ENCODE peak calls at places on chromosome 19, in six cellular contexts. I is effector memory CD4-positive, alpha-beta T cell; N is gastrocnemius medialis; C is cardiac fibroblast; S is CD8-positive, alpha-beta T cell; M is stromal cell of bone marrow. A is an unnamed sample.

GRCh38 chr19:34220472-34221063 is 33.8 kb upstream of the GARRE1 start:
- DNase-seq in I (peak), N (no peak), C (peak), S (peak), M (peak), A (no peak)

GRCh38 chr19:41871573-41872383 is 5.3 kb upstream of the CD79A start:
- DNase-seq in I (peak), N (no peak), C (no peak), S (peak), M (no peak), A (no peak)

GRCh38 chr19:50794074-50794777 is 4.0 kb downstream of the ACP4 start:
- DNase-seq in I (no peak), N (no peak), C (peak), S (no peak), M (no peak), A (no peak)

GRCh38 chr19:10006752-10007323 is 3.5 kb downstream of the COL5A3 start:
- DNase-seq in I (no peak), N (no peak), C (no peak), S (no peak), M (no peak), A (no peak)

GRCh38 chr19:53332484-53332883 is 1.1 kb upstream of the ZNF845 start:
- DNase-seq in I (no peak), N (no peak), C (no peak), S (no peak), M (no peak), A (no peak)

GRCh38 chr19:5572556-5573286 is 5.0 kb upstream of the TINCR start:
- DNase-seq in I (no peak), N (no peak), C (no peak), S (no peak), M (no peak), A (no peak)

GRCh38 chr19:39202998-39203355 is 1.1 kb downstream of the SYCN start:
- DNase-seq in I (no peak), N (no peak), C (no peak), S (no peak), M (no peak), A (no peak)

GRCh38 chr19:58098682-58098998 is 609 bp upstream of the ZSCAN18 start:
- DNase-seq in I (no peak), N (no peak), C (no peak), S (no peak), M (no peak), A (no peak)

GRCh38 chr19:35975608-35976214 is 19.3 kb upstream of the SDHAF1 start:
- DNase-seq in I (no peak), N (no peak), C (peak), S (no peak), M (no peak), A (no peak)

GRCh38 chr19:17302391-17303166 is 646 bp downstream of the ABHD8 start:
- DNase-seq in I (no peak), N (no peak), C (no peak), S (peak), M (no peak), A (no peak)

GRCh38 chr19:8826371-8826770 is 5.7 kb downstream of the ZNF558 start:
- DNase-seq in I (no peak), N (no peak), C (no peak), S (no peak), M (no peak), A (no peak)

GRCh38 chr19:54317965-54318240 is 4.9 kb upstream of the LILRA5 start:
- DNase-seq in I (no peak), N (no peak), C (no peak), S (no peak), M (no peak), A (no peak)